ENCODE peak calls at places on chromosomes 3 and 15, in four cellular contexts. Y is heart right ventricle, R is K562, F is GM19239. A is an unnamed sample.

GRCh38 chr15:89442671-89443307 is 53.6 kb downstream of the RHCG start:
- DNase-seq in Y (no peak), R (peak), F (peak), A (no peak)

GRCh38 chr3:156106721-156107373 is 13.5 kb upstream of the KCNAB1 start:
- DNase-seq in Y (no peak), F (no peak), R (no peak), A (no peak)

GRCh38 chr3:27559835-27560234 is 75.7 kb upstream of the SLC4A7 start:
- DNase-seq in Y (peak), R (no peak), F (no peak), A (no peak)

GRCh38 chr15:58171476-58172061 is 33.4 kb downstream of the AQP9 start:
- DNase-seq in F (no peak), Y (no peak), R (no peak), A (no peak)

GRCh38 chr3:124919756-124920155 is 14.8 kb downstream of the MUC13 start:
- DNase-seq in R (no peak), F (no peak), Y (no peak), A (no peak)

GRCh38 chr3:186361612-186362408 is at the start of gene DGKG:
- DNase-seq in R (no peak), Y (peak), F (peak), A (peak)

GRCh38 chr3:175980731-175981130 is 1121.6 kb downstream of the NAALADL2 start:
- DNase-seq in R (no peak), Y (no peak), F (no peak), A (no peak)

GRCh38 chr3:197017003-197017402 is 12.6 kb downstream of the MELTF start:
- DNase-seq in F (no peak), Y (no peak), R (no peak), A (no peak)

GRCh38 chr15:67927501-67928156 is 87.8 kb upstream of the RNU6-1 start:
- DNase-seq in Y (peak), R (no peak), F (no peak), A (peak)

GRCh38 chr3:36269274-36269673 is 111.0 kb upstream of the STAC start:
- DNase-seq in Y (no peak), R (no peak), F (no peak), A (no peak)

A was measured in Right ventricle myocardium inferior.